ENCODE peak calls at places on chromosomes 5 and 9, in seven cellular contexts. T, N, O, Z, G, P and C are unnamed samples.

GRCh38 chr9:98168952-98169488 is 23.4 kb downstream of the CORO2A start:
- DNase-seq in P (no peak), T (peak), O (peak), N (no peak), G (peak), Z (peak), C (peak)

GRCh38 chr9:76796296-76796695 is 32.1 kb downstream of the PCA3 start:
- DNase-seq in T (no peak), N (no peak), P (no peak), O (no peak), Z (no peak), G (no peak), C (no peak)

GRCh38 chr9:26145938-26146337 is 467.7 kb upstream of the TUSC1 start:
- DNase-seq in Z (no peak), N (no peak), P (no peak), T (no peak), O (no peak), G (no peak), C (no peak)

GRCh38 chr9:75147638-75148037 is 59.3 kb downstream of the OSTF1 start:
- DNase-seq in Z (no peak), O (no peak), P (no peak), G (no peak), T (peak), N (no peak), C (peak)

GRCh38 chr9:2623046-2623865 is 1.7 kb downstream of the VLDLR start:
- DNase-seq in G (peak), Z (peak), T (peak), O (peak), N (peak), P (peak), C (peak)

GRCh38 chr5:59361454-59361853 is 532.1 kb downstream of the PDE4D start:
- DNase-seq in O (no peak), T (no peak), Z (no peak), N (no peak), P (no peak), G (no peak), C (no peak)

GRCh38 chr9:79952401-79952800 is 380.6 kb downstream of the TLE4 start:
- DNase-seq in P (no peak), G (no peak), N (no peak), Z (no peak), T (no peak), O (no peak), C (peak)

GRCh38 chr9:2459756-2460155 is 161.8 kb upstream of the VLDLR start:
- DNase-seq in T (no peak), O (no peak), N (no peak), Z (no peak), P (no peak), G (no peak), C (no peak)

GRCh38 chr5:82290005-82290404 is 11.9 kb upstream of the RPS23 start:
- DNase-seq in Z (no peak), O (no peak), G (no peak), P (no peak), N (no peak), T (no peak), C (no peak)

GRCh38 chr9:112665347-112665746 is 52.6 kb downstream of the INIP start:
- DNase-seq in N (no peak), O (no peak), G (peak), P (no peak), T (peak), Z (no peak), C (peak)

GRCh38 chr9:133359420-133360175 is 3.2 kb downstream of the SURF2 start:
- DNase-seq in N (no peak), G (peak), Z (peak), O (peak), T (no peak), P (peak), C (no peak)

GRCh38 chr9:98101868-98102273 is 17.2 kb downstream of the TRIM14 start:
- DNase-seq in T (no peak), Z (no peak), N (no peak), G (no peak), P (no peak), O (peak), C (peak)

DNA sequence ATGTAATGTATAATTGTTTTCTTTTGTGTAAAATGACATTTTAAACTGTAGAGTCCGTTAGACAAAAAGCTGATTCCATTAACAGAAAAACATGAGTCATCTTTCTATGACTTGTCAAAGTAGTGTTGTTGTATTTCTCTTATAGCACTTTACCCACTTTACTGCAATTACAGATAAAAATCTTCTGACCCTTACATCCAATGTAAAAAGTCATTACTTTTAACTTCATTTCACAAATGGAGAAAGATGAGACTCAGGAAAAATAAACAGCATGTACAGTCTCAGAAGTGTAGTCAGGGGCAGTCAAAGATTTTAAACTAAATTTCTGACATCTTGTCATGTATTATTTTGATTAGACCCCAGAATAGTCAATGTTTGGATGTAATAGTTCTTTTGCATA is 146.6 kb downstream of the CTNND2 start:
- DNase-seq in O (no peak), G (no peak), P (no peak), Z (no peak), T (no peak), N (no peak), C (no peak)
- H3K18ac ChIP-seq in O (no peak), G (no peak), P (no peak), Z (no peak), T (no peak), N (no peak), C (no peak)

GRCh38 chr5:111746791-111747190 is 10.2 kb downstream of the NREP start:
- DNase-seq in O (no peak), N (no peak), P (peak), Z (no peak), T (no peak), G (no peak), C (no peak)
- H2BK5ac ChIP-seq in O (no peak), N (no peak), P (no peak), Z (no peak), T (no peak), G (no peak), C (peak)

GRCh38 chr5:176621661-176622079 is 8.7 kb downstream of the SNCB start:
- DNase-seq in T (peak), G (no peak), Z (no peak), P (peak), N (no peak), O (no peak), C (peak)
- H3K18ac ChIP-seq in T (peak), G (no peak), Z (no peak), P (no peak), N (peak), O (no peak), C (no peak)

DNA sequence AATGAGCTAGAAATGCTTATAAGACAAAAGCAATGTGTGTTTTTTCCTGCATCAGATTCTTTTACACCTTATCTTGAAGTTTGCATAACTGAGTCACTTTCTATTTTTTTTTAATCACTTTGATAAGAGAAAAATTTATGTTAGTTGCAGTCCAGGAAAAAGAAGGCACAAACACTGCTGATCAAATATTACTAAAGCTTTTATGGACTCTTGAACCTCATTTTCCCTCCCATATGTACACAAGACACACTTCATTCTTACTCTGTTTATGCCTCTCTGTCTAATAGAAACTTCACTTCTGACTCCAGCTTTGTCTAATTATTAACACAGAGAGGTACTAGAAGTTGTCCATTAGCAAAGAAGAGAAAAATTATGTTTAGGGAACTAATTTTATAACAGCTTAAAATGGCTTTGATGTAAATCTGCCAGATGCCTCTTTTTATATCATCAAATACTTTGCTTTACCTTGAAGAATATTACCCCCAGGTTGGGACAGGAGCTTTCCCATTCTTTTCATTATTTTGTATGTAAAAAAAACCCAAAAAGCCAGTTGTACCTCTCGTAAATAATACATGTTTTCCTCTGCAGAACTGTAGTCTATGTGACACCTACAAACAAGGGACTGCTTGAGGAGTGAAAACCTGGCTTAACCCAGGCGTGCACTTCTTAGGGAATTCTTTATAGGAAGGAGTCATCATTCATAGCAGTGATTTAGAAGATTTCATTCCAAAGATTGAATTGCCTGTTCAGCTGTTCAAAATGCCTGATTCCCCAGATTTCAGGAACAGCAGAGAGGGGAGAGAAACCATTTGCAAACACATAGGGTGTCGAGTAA is 72.5 kb downstream of the DAPK1 start:
- DNase-seq in P (no peak), Z (no peak), T (no peak), G (no peak), O (no peak), N (no peak), C (no peak)
- H2BK5ac ChIP-seq in P (no peak), Z (no peak), T (no peak), G (no peak), O (no peak), N (no peak), C (no peak)

GRCh38 chr5:1511037-1511436 is 12.7 kb downstream of the LPCAT1 start:
- DNase-seq in Z (peak), G (no peak), P (no peak), O (peak), T (no peak), N (no peak), C (no peak)

GRCh38 chr5:1511651-1512540 is 11.9 kb downstream of the LPCAT1 start:
- DNase-seq in O (peak), T (peak), N (no peak), P (no peak), G (peak), Z (peak), C (peak)

GRCh38 chr5:1509346-1510085 is 14.2 kb downstream of the LPCAT1 start:
- DNase-seq in G (no peak), T (no peak), O (peak), N (no peak), P (no peak), Z (peak), C (no peak)

GRCh38 chr5:1510151-1510561 is 13.6 kb downstream of the LPCAT1 start:
- DNase-seq in N (no peak), G (no peak), Z (no peak), O (peak), T (no peak), P (no peak), C (no peak)

GRCh38 chr5:1510631-1511030 is 13.1 kb downstream of the LPCAT1 start:
- DNase-seq in N (no peak), P (no peak), Z (peak), O (no peak), G (no peak), T (no peak), C (no peak)
- H3K18ac ChIP-seq in N (peak), P (peak), Z (peak), O (no peak), G (no peak), T (no peak), C (no peak)

GRCh38 chr5:170628691-170629565 is 125.1 kb downstream of the KCNIP1 start:
- DNase-seq in N (no peak), T (no peak), Z (no peak), O (no peak), P (no peak), G (no peak), C (no peak)
- H2BK5ac ChIP-seq in N (no peak), T (no peak), Z (no peak), O (no peak), P (no peak), G (no peak), C (no peak)

DNA sequence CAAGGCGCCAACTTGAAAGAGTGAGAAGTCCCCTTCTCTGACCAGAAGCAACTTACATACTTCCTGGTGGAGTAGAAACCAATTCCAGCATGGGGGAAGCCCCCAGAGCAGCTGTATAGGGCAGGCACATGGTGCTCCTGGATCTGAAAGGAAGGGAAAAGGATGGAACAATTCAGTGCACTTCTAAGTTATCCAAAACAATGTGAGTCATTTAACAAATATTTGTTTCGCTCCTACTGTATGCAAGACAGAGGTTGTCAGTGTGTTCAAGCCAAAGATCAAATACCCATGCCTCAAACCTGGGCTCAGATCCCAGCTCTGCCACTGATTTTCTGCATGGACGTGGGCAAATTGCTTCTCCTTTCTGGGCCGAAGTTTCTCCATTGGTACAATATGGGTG is 67.1 kb downstream of the LHX2 start:
- DNase-seq in Z (no peak), G (peak), P (peak), N (no peak), O (no peak), T (peak), C (peak)
- H3K18ac ChIP-seq in Z (no peak), G (no peak), P (peak), N (no peak), O (no peak), T (no peak), C (no peak)